ENCODE peak calls at places on chromosome 21, in eight cellular contexts. One of them, this sample, is unnamed.

GRCh38 chr21:20343186-20343585 is 655.0 kb upstream of the NCAM2 start:
- DNase-seq in GM03348: no peak
- DNase-seq in choroid plexus epithelial cell: no peak
- DNase-seq in cardiac muscle cell: no peak
- DNase-seq in hypothalamus: no peak
- DNase-seq in iris pigment epithelial cell: no peak
- DNase-seq in vagina: no peak
- DNase-seq in NCI-H1694 treated with DMSO at 0.1 percent for 48 hours: no peak
- DNase-seq in this sample: no peak

GRCh38 chr21:34640858-34641257 is 25.9 kb upstream of the RCAN1 start:
- DNase-seq in GM03348: peak
- DNase-seq in choroid plexus epithelial cell: peak
- DNase-seq in cardiac muscle cell: no peak
- DNase-seq in hypothalamus: no peak
- DNase-seq in iris pigment epithelial cell: peak
- DNase-seq in vagina: no peak
- DNase-seq in NCI-H1694 treated with DMSO at 0.1 percent for 48 hours: no peak
- DNase-seq in this sample: no peak

GRCh38 chr21:25571726-25572121 is 35.6 kb downstream of the MRPL39 start:
- DNase-seq in GM03348: no peak
- DNase-seq in choroid plexus epithelial cell: no peak
- DNase-seq in cardiac muscle cell: no peak
- DNase-seq in hypothalamus: no peak
- DNase-seq in iris pigment epithelial cell: no peak
- DNase-seq in vagina: no peak
- DNase-seq in NCI-H1694 treated with DMSO at 0.1 percent for 48 hours: no peak
- DNase-seq in this sample: no peak

GRCh38 chr21:41908829-41909228 is 29.7 kb upstream of the PRDM15 start:
- DNase-seq in GM03348: no peak
- DNase-seq in choroid plexus epithelial cell: no peak
- DNase-seq in cardiac muscle cell: no peak
- DNase-seq in hypothalamus: no peak
- DNase-seq in iris pigment epithelial cell: no peak
- DNase-seq in vagina: no peak
- DNase-seq in NCI-H1694 treated with DMSO at 0.1 percent for 48 hours: no peak
- DNase-seq in this sample: no peak

GRCh38 chr21:38244885-38245869 is 11.6 kb upstream of the KCNJ15 start:
- DNase-seq in GM03348: peak
- DNase-seq in choroid plexus epithelial cell: peak
- DNase-seq in cardiac muscle cell: no peak
- DNase-seq in hypothalamus: no peak
- DNase-seq in iris pigment epithelial cell: peak
- DNase-seq in vagina: no peak
- DNase-seq in NCI-H1694 treated with DMSO at 0.1 percent for 48 hours: no peak
- DNase-seq in this sample: no peak

GRCh38 chr21:45895778-45896370 is 85.7 kb upstream of the COL6A1 start:
- DNase-seq in GM03348: no peak
- DNase-seq in choroid plexus epithelial cell: no peak
- DNase-seq in cardiac muscle cell: no peak
- DNase-seq in hypothalamus: no peak
- DNase-seq in iris pigment epithelial cell: no peak
- DNase-seq in vagina: no peak
- DNase-seq in NCI-H1694 treated with DMSO at 0.1 percent for 48 hours: no peak
- DNase-seq in this sample: no peak

GRCh38 chr21:38470762-38471161 is 27.5 kb downstream of the ERG start:
- DNase-seq in GM03348: peak
- DNase-seq in choroid plexus epithelial cell: peak
- DNase-seq in cardiac muscle cell: no peak
- DNase-seq in hypothalamus: no peak
- DNase-seq in iris pigment epithelial cell: peak
- DNase-seq in vagina: no peak
- DNase-seq in NCI-H1694 treated with DMSO at 0.1 percent for 48 hours: no peak
- DNase-seq in this sample: no peak

GRCh38 chr21:26070822-26071425 is 99.6 kb downstream of the APP start:
- DNase-seq in GM03348: peak
- DNase-seq in choroid plexus epithelial cell: peak
- DNase-seq in cardiac muscle cell: no peak
- DNase-seq in hypothalamus: no peak
- DNase-seq in iris pigment epithelial cell: peak
- DNase-seq in vagina: no peak
- DNase-seq in NCI-H1694 treated with DMSO at 0.1 percent for 48 hours: peak
- DNase-seq in this sample: no peak

GRCh38 chr21:29504751-29505321 is 206.1 kb downstream of the BACH1 start:
- DNase-seq in GM03348: peak
- DNase-seq in choroid plexus epithelial cell: peak
- DNase-seq in cardiac muscle cell: no peak
- DNase-seq in hypothalamus: no peak
- DNase-seq in iris pigment epithelial cell: peak
- DNase-seq in vagina: no peak
- DNase-seq in NCI-H1694 treated with DMSO at 0.1 percent for 48 hours: no peak
- DNase-seq in this sample: no peak

GRCh38 chr21:17644186-17644585 is 31.5 kb upstream of the BTG3 start:
- DNase-seq in GM03348: no peak
- DNase-seq in choroid plexus epithelial cell: no peak
- DNase-seq in cardiac muscle cell: no peak
- DNase-seq in hypothalamus: no peak
- DNase-seq in iris pigment epithelial cell: no peak
- DNase-seq in vagina: no peak
- DNase-seq in NCI-H1694 treated with DMSO at 0.1 percent for 48 hours: no peak
- DNase-seq in this sample: no peak

GRCh38 chr21:44572959-44573583 is 458 bp upstream of the KRTAP10-4 start:
- DNase-seq in GM03348: no peak
- DNase-seq in choroid plexus epithelial cell: no peak
- DNase-seq in cardiac muscle cell: no peak
- DNase-seq in hypothalamus: no peak
- DNase-seq in iris pigment epithelial cell: peak
- DNase-seq in vagina: peak
- DNase-seq in NCI-H1694 treated with DMSO at 0.1 percent for 48 hours: no peak
- DNase-seq in this sample: no peak

GRCh38 chr21:34545079-34545884 is 33.3 kb upstream of the KCNE1 start:
- DNase-seq in GM03348: peak
- DNase-seq in choroid plexus epithelial cell: peak
- DNase-seq in cardiac muscle cell: peak
- DNase-seq in hypothalamus: no peak
- DNase-seq in iris pigment epithelial cell: peak
- DNase-seq in vagina: no peak
- DNase-seq in NCI-H1694 treated with DMSO at 0.1 percent for 48 hours: no peak
- DNase-seq in this sample: no peak

GRCh38 chr21:33890187-33890586 is 25.4 kb downstream of the ATP5PO start:
- DNase-seq in GM03348: no peak
- DNase-seq in choroid plexus epithelial cell: no peak
- DNase-seq in cardiac muscle cell: no peak
- DNase-seq in hypothalamus: no peak
- DNase-seq in iris pigment epithelial cell: no peak
- DNase-seq in vagina: no peak
- DNase-seq in NCI-H1694 treated with DMSO at 0.1 percent for 48 hours: no peak
- DNase-seq in this sample: no peak

GRCh38 chr21:34841154-34841553 is 172.4 kb downstream of the CLIC6 start:
- DNase-seq in GM03348: no peak
- DNase-seq in choroid plexus epithelial cell: no peak
- DNase-seq in cardiac muscle cell: no peak
- DNase-seq in hypothalamus: no peak
- DNase-seq in iris pigment epithelial cell: no peak
- DNase-seq in vagina: no peak
- DNase-seq in NCI-H1694 treated with DMSO at 0.1 percent for 48 hours: no peak
- DNase-seq in this sample: no peak